ENCODE peak calls at places on chromosomes 5 and 9, in seven cellular contexts. B, I, Z, U, J, Q and M are unnamed samples. For H3K9me3, the result is how much of the 10 kb centered on the place peaks cover.

GRCh38 chr5:77869115-77869798 is 93.1 kb upstream of the TBCA start:
- DNase-seq in B (no peak), I (no peak), Z (no peak), U (no peak), J (no peak), Q (no peak), M (no peak)

GRCh38 chr5:179285236-179285635 is 60.0 kb downstream of the ADAMTS2 start:
- DNase-seq in B (no peak), I (no peak), Z (no peak), U (no peak), J (no peak), Q (no peak), M (no peak)

GRCh38 chr5:154764967-154765366 is 9.8 kb downstream of the LARP1 start:
- DNase-seq in B (no peak), I (no peak), Z (no peak), U (no peak), J (no peak), Q (no peak), M (no peak)

GRCh38 chr9:97978706-97979105 is 4.4 kb upstream of the ANP32B start:
- DNase-seq in B (no peak), I (no peak), Z (no peak), U (no peak), J (no peak), Q (no peak), M (no peak)

GRCh38 chr5:62043289-62044274 is 262.4 kb upstream of the KIF2A start:
- DNase-seq in B (no peak), I (no peak), Z (peak), U (no peak), J (no peak), Q (no peak), M (no peak)

GRCh38 chr9:87620727-87621322 is 105.1 kb upstream of the CTSL start:
- DNase-seq in B (no peak), I (no peak), Z (no peak), U (no peak), J (no peak), Q (no peak), M (no peak)

GRCh38 chr5:59264641-59265245 is 628.8 kb downstream of the PDE4D start:
- DNase-seq in B (no peak), I (no peak), Z (no peak), U (no peak), J (no peak), Q (peak), M (no peak)

GRCh38 chr5:41368158-41368557 is 142.2 kb downstream of the PLCXD3 start:
- DNase-seq in B (peak), I (no peak), Z (no peak), U (no peak), J (peak), Q (peak), M (no peak)

GRCh38 chr5:172509405-172509781 is 55.1 kb upstream of the SH3PXD2B start:
- DNase-seq in B (no peak), I (no peak), Z (no peak), U (no peak), J (no peak), Q (no peak), M (no peak)

GRCh38 chr5:109485030-109485429 is 75.3 kb upstream of the PJA2 start:
- DNase-seq in B (no peak), I (no peak), Z (no peak), U (peak), J (peak), Q (peak), M (no peak)

GRCh38 chr9:23220957-23221356 is 605.1 kb downstream of the ELAVL2 start:
- DNase-seq in B (no peak), I (no peak), Z (no peak), U (no peak), J (no peak), Q (no peak), M (no peak)

GRCh38 chr9:31253800-31254762 is 1130.4 kb upstream of the ACO1 start:
- DNase-seq in B (no peak), I (no peak), Z (no peak), U (no peak), J (no peak), Q (no peak), M (no peak)

GRCh38 chr5:57724836-57725235 is 242.2 kb upstream of the ACTBL2 start:
- DNase-seq in B (peak), I (no peak), Z (no peak), U (no peak), J (peak), Q (peak), M (no peak)

GRCh38 chr9:110116543-110116885 is 91.4 kb downstream of the C9orf152 start:
- DNase-seq in B (peak), I (no peak), Z (no peak), U (peak), J (peak), Q (peak), M (no peak)

GRCh38 chr5:144697847-144698262 is 527.2 kb downstream of the KCTD16 start:
- DNase-seq in B (peak), I (no peak), Z (no peak), U (peak), J (peak), Q (peak), M (no peak)

GRCh38 chr9:131546336-131547084 is 1.2 kb downstream of the PRRT1B start:
- DNase-seq in B (peak), I (no peak), Z (peak), U (no peak), J (peak), Q (no peak), M (no peak)

GRCh38 chr9:2816476-2817141 is 27.3 kb downstream of the PUM3 start:
- DNase-seq in B (peak), I (no peak), Z (no peak), U (peak), J (peak), Q (peak), M (no peak)

GRCh38 chr5:59418766-59419165 is 474.8 kb downstream of the PDE4D start:
- DNase-seq in B (no peak), I (no peak), Z (no peak), U (peak), J (no peak), Q (no peak), M (no peak)

GRCh38 chr9:14633906-14634565 is 59.2 kb downstream of the ZDHHC21 start:
- DNase-seq in B (no peak), I (no peak), Z (no peak), U (no peak), J (no peak), Q (no peak), M (no peak)

GRCh38 chr5:110824936-110825441 is 86.2 kb downstream of the SLC25A46 start:
- DNase-seq in B (no peak), I (no peak), Z (no peak), U (no peak), J (no peak), Q (no peak), M (no peak)
- H3K9me3 ChIP-seq in B (under half), I (under half), Z (under half), U (under half), J (under half), Q (under half), M (under half)

GRCh38 chr5:115068239-115069086 is 101.2 kb downstream of the TRIM36 start:
- DNase-seq in B (peak), I (peak), Z (no peak), U (no peak), J (peak), Q (peak), M (peak)

GRCh38 chr5:115069087-115069968 is 100.4 kb downstream of the TRIM36 start:
- DNase-seq in B (peak), I (peak), Z (peak), U (peak), J (peak), Q (peak), M (peak)

GRCh38 chr5:115070737-115071136 is 99.0 kb downstream of the TRIM36 start:
- DNase-seq in B (no peak), I (no peak), Z (no peak), U (no peak), J (no peak), Q (no peak), M (no peak)

DNA sequence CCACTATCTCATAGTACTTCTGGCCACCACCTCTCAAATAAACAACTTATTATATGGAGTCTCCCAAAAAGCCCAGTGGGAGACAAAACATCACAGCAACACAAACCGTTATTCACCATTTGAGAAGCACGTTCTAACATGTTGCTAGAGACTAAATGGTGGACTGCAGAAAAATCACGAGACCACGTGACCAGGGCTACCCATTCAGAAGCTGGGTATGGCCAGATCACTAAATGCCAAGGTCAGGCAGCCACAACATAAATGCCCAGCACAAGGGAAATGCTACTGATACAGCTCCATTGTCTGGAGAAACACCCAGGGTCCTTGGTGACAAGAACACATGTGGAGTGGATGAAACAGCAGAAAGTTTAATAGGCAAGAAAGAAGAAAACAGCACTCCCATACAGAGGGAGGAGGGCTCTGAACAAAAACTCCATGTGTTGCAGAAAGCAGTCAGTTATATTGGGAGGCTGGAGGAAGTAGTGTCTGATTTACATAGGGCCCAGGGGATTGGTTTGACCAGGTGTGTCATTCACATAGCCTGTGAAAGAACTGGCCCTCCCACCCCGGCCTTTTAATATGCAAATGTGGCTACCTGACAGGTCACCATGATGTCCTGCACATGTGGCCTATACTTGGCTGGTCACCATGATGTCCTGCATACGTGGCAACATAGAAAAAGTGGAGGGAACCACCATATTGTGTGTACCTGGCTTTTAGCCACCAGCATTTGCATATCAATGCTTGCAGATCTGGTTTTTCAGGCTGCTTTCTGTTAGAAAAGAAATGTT is 97.2 kb downstream of the TRIM36 start:
- DNase-seq in B (no peak), I (no peak), Z (no peak), U (no peak), J (no peak), Q (no peak), M (no peak)
- H2AFZ ChIP-seq in B (no peak), I (no peak), Z (no peak), U (no peak), J (no peak), Q (no peak), M (no peak)

DNA sequence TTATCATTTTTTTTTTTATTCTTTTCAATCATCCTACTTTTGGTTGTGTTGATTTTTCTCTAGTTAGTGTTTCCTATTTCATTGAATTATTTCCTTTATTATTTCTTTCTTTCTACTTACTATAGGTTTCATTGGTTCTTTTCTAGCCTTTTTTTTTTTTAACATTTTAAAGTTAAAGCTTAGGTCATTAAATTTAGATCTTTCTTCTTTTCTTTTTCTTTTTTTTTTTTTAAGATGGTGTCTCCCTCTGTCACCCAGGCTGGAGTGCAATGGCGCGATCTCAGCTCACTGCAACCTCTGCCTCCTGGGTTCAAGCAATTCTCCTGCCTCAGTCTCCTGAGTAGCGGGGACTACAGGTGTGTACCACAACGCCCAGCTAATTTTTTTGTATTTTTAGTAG is 43.0 kb upstream of the PPP2CA start:
- DNase-seq in B (no peak), I (no peak), Z (no peak), U (no peak), J (no peak), Q (no peak), M (no peak)
- H3K27ac ChIP-seq in B (no peak), I (no peak), Z (no peak), U (no peak), J (no peak), Q (no peak), M (no peak)

DNA sequence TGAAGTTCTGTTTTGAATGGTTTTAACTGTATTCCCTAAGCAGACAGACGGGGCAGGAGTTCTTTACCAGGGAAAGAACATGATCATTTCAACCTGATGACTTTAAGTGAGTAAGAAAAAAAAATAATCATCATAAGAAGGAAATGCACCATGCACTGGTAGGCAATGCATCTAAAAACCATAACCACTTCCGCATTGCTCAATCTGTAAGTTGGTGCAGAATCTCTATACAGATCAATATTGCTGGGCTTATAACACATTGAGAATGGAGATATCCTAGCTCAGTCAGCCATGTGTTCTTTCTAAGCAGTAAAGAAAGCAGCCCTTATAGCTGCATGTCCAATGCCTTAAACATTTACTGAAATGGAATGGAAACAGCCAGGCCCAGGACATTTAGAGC is 407.1 kb upstream of the DMAC1 start:
- DNase-seq in B (no peak), I (no peak), Z (no peak), U (no peak), J (no peak), Q (no peak), M (no peak)
- H3K9me3 ChIP-seq in B (under half), I (under half), Z (under half), U (under half), J (under half), Q (under half), M (under half)

DNA sequence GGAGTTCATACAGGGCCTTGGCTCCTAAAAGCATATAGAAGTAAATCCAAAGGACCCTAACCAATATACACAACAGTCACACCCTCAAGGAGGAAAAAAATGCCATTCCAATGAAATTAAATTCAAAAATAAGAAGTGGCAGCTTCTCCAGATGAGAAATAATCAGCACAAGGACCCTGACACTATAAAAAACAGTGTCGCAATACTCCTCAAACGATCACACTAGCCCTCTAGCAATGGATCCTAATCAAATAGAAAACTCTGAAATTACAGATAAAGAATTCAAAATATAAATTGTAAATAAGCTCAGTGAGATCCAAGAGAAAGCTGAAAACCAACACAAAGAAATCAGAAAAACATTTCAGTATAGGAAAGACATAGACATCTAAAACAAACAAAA is 33.5 kb upstream of the HTR4 start:
- DNase-seq in B (no peak), I (no peak), Z (no peak), U (no peak), J (no peak), Q (no peak), M (no peak)
- H2AFZ ChIP-seq in B (no peak), I (no peak), Z (no peak), U (no peak), J (no peak), Q (no peak), M (no peak)

DNA sequence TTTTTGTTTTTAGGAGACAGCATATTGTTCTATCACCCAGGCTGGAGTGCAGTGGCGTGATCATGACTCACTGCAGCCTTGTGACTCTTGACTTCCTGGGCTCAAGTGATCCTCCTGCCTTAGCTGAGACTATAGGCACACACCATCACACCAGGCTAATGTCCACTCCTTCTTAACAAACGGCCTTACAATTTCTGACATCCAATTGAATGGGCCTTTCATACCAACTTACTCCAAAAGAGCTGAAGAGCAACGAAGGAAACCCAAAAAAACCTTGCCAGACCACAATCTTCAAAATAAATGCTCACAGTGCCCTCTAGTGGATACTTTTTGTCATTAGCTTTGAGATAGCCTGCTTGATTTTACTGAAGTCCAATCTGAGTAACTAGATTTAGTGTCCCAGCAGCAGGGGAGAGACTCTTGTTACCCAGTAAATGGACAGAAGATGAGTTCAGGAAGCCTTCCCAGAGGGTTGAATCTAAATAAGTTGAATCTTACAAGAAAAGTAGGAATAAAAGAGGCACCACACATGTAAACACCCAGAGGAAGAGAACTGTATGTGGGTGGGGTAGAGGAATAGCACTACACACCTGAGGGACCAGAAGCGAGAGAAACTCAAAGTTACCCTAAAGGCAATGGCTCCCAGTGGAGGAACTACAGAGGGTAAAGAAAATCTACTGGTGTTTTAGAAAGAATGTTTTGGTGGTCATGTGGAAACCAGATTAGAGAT is 9.3 kb downstream of the ZNF622 start:
- DNase-seq in B (peak), I (no peak), Z (peak), U (peak), J (peak), Q (peak), M (peak)
- H3K27ac ChIP-seq in B (peak), I (no peak), Z (no peak), U (peak), J (peak), Q (peak), M (no peak)

DNA sequence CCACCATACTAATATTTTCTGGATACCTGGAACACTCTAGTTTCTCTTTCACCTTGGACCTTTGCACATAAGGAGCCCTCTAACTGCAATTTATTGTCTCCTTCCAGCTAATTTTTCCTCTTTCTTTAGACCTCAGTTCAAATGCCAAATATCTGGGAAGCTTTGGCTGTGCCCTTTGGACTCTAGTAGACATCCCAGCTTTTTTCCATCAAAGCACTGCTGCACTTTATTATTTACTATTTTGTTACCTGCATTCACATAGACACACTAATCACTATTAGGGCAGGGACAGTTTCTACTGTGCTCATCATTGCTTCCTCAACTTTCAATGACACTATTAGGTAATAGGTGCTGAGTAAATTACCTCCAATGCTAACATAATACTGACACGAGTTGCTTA is 2.1 kb downstream of the RIGI start:
- DNase-seq in B (no peak), I (no peak), Z (no peak), U (no peak), J (no peak), Q (no peak), M (no peak)
- H3K9me3 ChIP-seq in B (under half), I (under half), Z (under half), U (under half), J (under half), Q (under half), M (under half)

DNA sequence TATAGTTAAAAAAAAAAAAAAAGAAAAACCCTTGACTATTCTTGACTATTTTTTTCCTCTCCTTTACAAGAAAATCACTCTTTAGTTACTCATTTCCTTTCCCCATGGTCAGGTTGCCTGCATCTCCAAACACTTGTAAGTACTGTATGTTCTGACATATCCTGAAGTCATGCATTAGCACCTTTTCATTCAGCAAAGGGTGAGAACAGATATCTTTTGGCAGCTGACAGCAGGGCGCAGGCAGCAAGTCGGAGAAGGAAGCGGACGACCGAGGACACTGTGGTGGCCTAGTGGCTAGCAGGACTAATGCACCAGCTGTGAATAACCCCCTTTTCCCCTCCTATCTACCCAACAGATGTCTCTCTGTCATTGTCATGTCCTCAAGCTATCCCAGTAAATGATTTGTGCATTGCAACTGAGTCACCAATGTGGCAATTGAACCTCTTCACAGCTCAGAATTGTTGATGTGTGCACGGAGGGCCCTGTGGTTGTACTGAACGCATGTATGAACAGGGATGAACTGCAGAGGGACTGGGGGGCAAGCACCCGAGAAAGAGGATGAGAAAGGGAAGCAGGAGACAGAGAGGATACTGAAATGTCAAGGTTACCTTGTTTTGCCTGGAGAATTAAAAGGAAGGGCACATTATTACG is 996.0 kb upstream of the ARRDC3 start:
- DNase-seq in B (peak), I (no peak), Z (no peak), U (no peak), J (peak), Q (peak), M (no peak)
- H2AFZ ChIP-seq in B (peak), I (no peak), Z (peak), U (no peak), J (no peak), Q (peak), M (no peak)

GRCh38 chr5:173582198-173583092 is 34.0 kb downstream of the BOD1 start:
- DNase-seq in B (peak), I (no peak), Z (no peak), U (no peak), J (peak), Q (no peak), M (no peak)
- H3K27ac ChIP-seq in B (peak), I (no peak), Z (no peak), U (no peak), J (no peak), Q (no peak), M (no peak)